ENCODE peak calls at places on chromosomes 2 and 18, in ten cellular contexts. X, C, M, R, U, Z, Q, I, K and Y are unnamed samples.

GRCh38 chr2:112092286-112093041 is 37.4 kb downstream of the TMEM87B start:
- DNase-seq in U (no peak), Z (no peak), M (no peak), I (no peak), Q (no peak), K (peak; percentile 77), R (no peak), C (no peak), X (no peak), Y (no peak)

GRCh38 chr18:57353137-57353939 is 981 bp downstream of the ST8SIA3 start:
- DNase-seq in Q (no peak), U (no peak), Z (no peak), I (no peak), X (peak; percentile 35), C (peak; percentile 19), R (no peak), M (no peak), K (no peak), Y (peak; percentile 87)

GRCh38 chr2:144402282-144402681 is 117.6 kb downstream of the ZEB2 start:
- DNase-seq in U (no peak), X (no peak), I (no peak), M (no peak), Z (no peak), R (no peak), C (no peak), Q (no peak), K (no peak), Y (no peak)

GRCh38 chr2:66430906-66431619 is 3.9 kb upstream of the MEIS1 start:
- DNase-seq in I (no peak), R (no peak), M (no peak), Z (no peak), K (no peak), C (no peak), X (no peak), U (no peak), Q (no peak), Y (no peak)

GRCh38 chr18:35671952-35672603 is 90.5 kb downstream of the GALNT1 start:
- DNase-seq in Z (no peak), C (no peak), M (no peak), Q (no peak), K (peak; percentile 25), X (no peak), R (no peak), U (no peak), I (no peak), Y (no peak)

GRCh38 chr2:40204268-40204667 is 247.6 kb downstream of the SLC8A1 start:
- DNase-seq in M (no peak), I (no peak), U (no peak), C (no peak), Z (no peak), Q (no peak), K (peak; percentile 9), X (no peak), R (no peak), Y (no peak)

GRCh38 chr2:140657657-140658056 is 1473.2 kb downstream of the LRP1B start:
- DNase-seq in Q (no peak), R (no peak), Z (no peak), I (no peak), C (no peak), X (no peak), K (peak; percentile 81), U (no peak), M (no peak), Y (no peak)

GRCh38 chr2:196983934-196984333 is 57.4 kb upstream of the PGAP1 start:
- DNase-seq in R (no peak), Q (no peak), K (peak; percentile 90), U (no peak), X (no peak), M (no peak), I (no peak), Z (no peak), C (no peak), Y (no peak)

GRCh38 chr18:71398530-71398929 is 1109.7 kb downstream of the SOCS6 start:
- DNase-seq in X (peak; percentile 9), U (no peak), K (peak; percentile 70), C (no peak), Q (peak; percentile 32), R (no peak), I (no peak), Z (no peak), M (no peak), Y (peak; percentile 45)

GRCh38 chr2:20444993-20445910 is 1.6 kb upstream of the RHOB start:
- DNase-seq in U (no peak), K (no peak), Z (no peak), M (no peak), I (no peak), C (no peak), R (no peak), Q (no peak), X (no peak), Y (peak; percentile 33)

GRCh38 chr18:76564117-76564516 is 69.1 kb upstream of the ZNF516 start:
- DNase-seq in I (no peak), Z (no peak), R (no peak), Q (no peak), M (no peak), U (no peak), X (no peak), C (no peak), K (peak; percentile 71), Y (no peak)

GRCh38 chr2:226791056-226791486 is 8.5 kb downstream of the IRS1 start:
- DNase-seq in R (peak; percentile 71), K (peak; percentile 88), M (no peak), X (no peak), Z (peak; percentile 50), U (peak; percentile 41), C (peak; percentile 76), I (no peak), Q (no peak), Y (no peak)

GRCh38 chr2:126884861-126885481 is 13.7 kb upstream of the TEX51 start:
- DNase-seq in Q (no peak), C (no peak), K (no peak), U (no peak), R (no peak), Z (no peak), M (no peak), X (no peak), I (no peak), Y (no peak)

GRCh38 chr2:195486520-195486919 is 170.5 kb upstream of the SLC39A10 start:
- DNase-seq in K (no peak), Q (no peak), X (no peak), C (no peak), M (no peak), R (no peak), Z (no peak), I (no peak), U (no peak), Y (no peak)

DNA sequence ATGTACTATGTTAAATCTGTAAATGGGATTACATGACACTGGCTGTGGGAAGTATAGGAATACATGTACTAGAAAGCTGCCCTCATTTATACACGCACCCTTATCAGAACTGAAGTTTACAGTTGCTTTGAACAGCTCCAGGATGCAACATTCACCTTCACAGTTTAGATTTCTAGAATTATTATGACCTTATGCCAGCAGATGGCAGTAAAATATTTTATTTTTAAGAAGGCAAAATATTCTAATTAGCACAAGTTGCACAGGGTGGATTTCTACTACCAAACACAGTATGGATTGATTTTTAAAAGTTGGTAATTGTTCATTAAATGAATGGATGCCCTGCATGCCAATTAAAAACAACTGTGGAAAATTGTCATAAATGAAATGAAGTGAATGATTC is 670.4 kb downstream of the KCNJ3 start:
- DNase-seq in M (no peak), U (no peak), I (no peak), R (no peak), K (peak; percentile 24), Q (no peak), Z (no peak), X (no peak), C (no peak), Y (no peak)
- TF ChIP-seq CTCF in M (peak; percentile 62), U (peak; percentile 31), I (no peak), R (peak; percentile 49), K (peak; percentile 31), Q (no peak), Z (no peak), X (peak; percentile 62), C (peak; percentile 24), Y (peak; percentile 10)

DNA sequence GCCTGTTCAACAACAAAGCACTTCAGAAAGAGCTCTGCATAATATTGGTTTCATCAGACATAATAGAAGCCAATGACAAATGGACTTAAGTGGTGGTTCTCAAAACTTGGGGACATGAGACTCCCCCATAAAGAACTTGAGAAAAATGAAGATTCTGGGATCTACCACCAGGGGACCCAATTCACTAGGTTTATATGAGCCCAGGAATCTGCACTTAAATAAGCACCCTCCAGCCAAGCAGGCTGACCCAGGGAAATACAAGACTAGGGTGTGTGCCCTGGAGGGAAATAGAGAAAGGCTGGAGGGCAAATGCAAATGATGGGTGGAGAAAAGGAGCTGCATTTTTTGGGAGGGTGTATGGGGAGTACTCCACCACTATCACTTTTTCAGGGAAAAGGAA is 52.5 kb downstream of the SATB2 start:
- DNase-seq in C (no peak), R (no peak), I (no peak), X (no peak), Z (no peak), M (no peak), U (no peak), K (peak; percentile 51), Q (no peak), Y (no peak)
- TF ChIP-seq CTCF in C (no peak), R (no peak), I (no peak), X (peak; percentile 42), Z (no peak), M (peak; percentile 50), U (peak; percentile 34), K (peak; percentile 60), Q (no peak), Y (peak; percentile 46)

DNA sequence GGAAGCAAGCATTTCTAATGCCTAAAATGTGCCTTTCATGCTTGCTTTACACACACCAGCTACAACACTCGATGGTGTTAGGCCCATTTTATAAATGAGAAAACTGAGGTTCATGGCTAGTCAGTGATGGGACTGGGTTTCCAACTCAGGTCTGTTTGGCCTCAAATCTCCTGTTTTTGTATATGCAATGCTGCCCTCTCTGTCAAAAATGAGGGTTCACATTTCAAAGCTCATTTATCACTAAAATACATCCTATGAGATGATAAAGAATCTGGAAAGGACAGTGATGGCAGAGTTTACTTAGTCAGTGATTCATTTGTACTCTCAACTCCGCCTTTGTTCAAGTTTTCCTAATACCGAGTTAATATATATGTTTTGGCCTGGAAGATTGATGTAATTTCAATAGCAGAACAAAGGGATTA is 92.3 kb downstream of the KCTD1 start:
- DNase-seq in U (no peak), M (no peak), C (no peak), Q (no peak), Z (no peak), X (no peak), I (no peak), K (peak; percentile 47), R (no peak), Y (no peak)
- TF ChIP-seq CTCF in U (no peak), M (no peak), C (no peak), Q (no peak), Z (no peak), X (no peak), I (no peak), K (peak; percentile 28), R (no peak), Y (no peak)

DNA sequence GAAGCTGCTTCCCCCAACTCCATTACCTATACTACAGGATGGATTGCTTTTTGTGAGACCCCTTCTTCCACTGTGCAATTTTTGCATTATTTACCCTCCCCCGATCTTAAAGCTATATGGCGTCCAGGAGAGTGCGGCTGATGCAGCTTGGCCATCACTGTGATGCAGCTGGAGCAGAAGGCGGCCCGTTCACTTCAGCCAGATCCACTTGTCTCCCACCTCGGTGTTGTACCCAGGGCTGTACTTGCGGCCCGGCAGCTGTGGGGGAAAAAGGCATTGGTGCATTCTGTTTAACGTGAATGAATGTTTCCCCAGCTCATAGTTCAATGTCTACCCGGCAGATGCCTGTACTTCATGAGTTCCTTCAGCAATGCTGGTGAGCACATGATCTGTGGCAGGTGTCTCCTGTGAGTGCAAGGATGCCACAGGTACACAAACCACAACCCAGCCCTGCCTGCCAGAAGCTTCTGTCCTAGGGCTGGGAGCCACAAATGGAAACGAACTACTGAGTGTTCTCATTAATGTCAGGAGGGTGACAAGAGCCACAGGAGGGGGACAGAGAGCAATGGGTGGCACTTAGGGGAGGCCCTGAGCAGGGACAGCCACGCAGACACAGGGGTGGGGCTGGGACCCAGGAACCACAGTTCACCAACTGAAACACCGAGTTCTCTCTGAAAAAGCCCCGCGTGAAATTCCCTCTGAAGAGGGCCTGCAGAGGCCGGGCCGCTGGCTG is 64.0 kb downstream of the NDUFA10 start:
- DNase-seq in K (no peak), M (no peak), X (no peak), U (no peak), I (no peak), C (peak; percentile 73), Z (no peak), Q (no peak), R (no peak), Y (no peak)
- TF ChIP-seq CTCF in K (no peak), M (no peak), X (no peak), U (no peak), I (no peak), C (no peak), Z (no peak), Q (no peak), R (no peak), Y (peak; percentile 4)